ENCODE peak calls at places on chromosome 1, in six cellular contexts. R is body of pancreas; O is CD8-positive, alpha-beta T cell; T is upper lobe of left lung; X is stomach; Y is cardiac muscle cell. U is an unnamed sample.

GRCh38 chr1:79004916-79005315 is 1.6 kb downstream of the ADGRL4 start:
- DNase-seq in R (no peak), O (no peak), T (no peak), X (no peak), Y (peak; percentile 52), U (no peak)

GRCh38 chr1:93714350-93714749 is 32.7 kb upstream of the BCAR3 start:
- DNase-seq in R (no peak), O (no peak), T (no peak), X (no peak), Y (no peak), U (no peak)

GRCh38 chr1:198888379-198888778 is 249.5 kb downstream of the PTPRC start:
- DNase-seq in R (no peak), O (no peak), T (no peak), X (no peak), Y (no peak), U (no peak)

GRCh38 chr1:236063919-236064673 is 794 bp downstream of the NID1 start:
- DNase-seq in R (peak; percentile 75), O (no peak), T (peak; percentile 24), X (peak; percentile 64), Y (peak; percentile 83), U (no peak)

GRCh38 chr1:159370855-159371254 is 61.1 kb upstream of the OR10J4 start:
- DNase-seq in R (no peak), O (no peak), T (no peak), X (no peak), Y (no peak), U (no peak)

GRCh38 chr1:187413770-187414169 is 585.0 kb downstream of the PLA2G4A start:
- DNase-seq in R (no peak), O (no peak), T (no peak), X (no peak), Y (peak; percentile 32), U (no peak)

GRCh38 chr1:4754816-4755215 is 100.4 kb downstream of the AJAP1 start:
- DNase-seq in R (no peak), O (no peak), T (no peak), X (no peak), Y (no peak), U (no peak)

GRCh38 chr1:214641214-214641895 is 38.4 kb downstream of the CENPF start:
- DNase-seq in R (no peak), O (no peak), T (no peak), X (no peak), Y (no peak), U (no peak)

GRCh38 chr1:110411173-110411572 is 3.7 kb upstream of the LAMTOR5 start:
- DNase-seq in R (no peak), O (no peak), T (no peak), X (no peak), Y (no peak), U (no peak)

GRCh38 chr1:177872563-177872900 is 97.3 kb downstream of the SEC16B start:
- DNase-seq in R (no peak), O (no peak), T (no peak), X (no peak), Y (no peak), U (no peak)

GRCh38 chr1:203526572-203526971 is 32.6 kb downstream of the OPTC start:
- DNase-seq in R (no peak), O (no peak), T (no peak), X (no peak), Y (no peak), U (no peak)

GRCh38 chr1:92713939-92714338 is 71.0 kb downstream of the EVI5 start:
- DNase-seq in R (no peak), O (no peak), T (no peak), X (no peak), Y (no peak), U (no peak)

GRCh38 chr1:54996869-54997710 is 1.6 kb upstream of the BSND start:
- DNase-seq in R (no peak), O (no peak), T (no peak), X (no peak), Y (peak; percentile 33), U (no peak)

GRCh38 chr1:237042892-237043576 is 1.1 kb downstream of the RYR2 start:
- DNase-seq in R (no peak), O (no peak), T (no peak), X (no peak), Y (peak; percentile 7), U (no peak)

GRCh38 chr1:53562983-53563379 is 103.8 kb downstream of the DMRTB1 start:
- DNase-seq in R (no peak), O (no peak), T (no peak), X (no peak), Y (no peak), U (no peak)

GRCh38 chr1:232627645-232628334 is 2.1 kb downstream of the SIPA1L2 start:
- DNase-seq in R (peak; percentile 36), O (no peak), T (no peak), X (no peak), Y (peak; percentile 25), U (no peak)

GRCh38 chr1:88354256-88354655 is 329.8 kb upstream of the PKN2 start:
- DNase-seq in R (no peak), O (no peak), T (no peak), X (no peak), Y (no peak), U (no peak)

GRCh38 chr1:27966402-27967105 is 6.8 kb downstream of the XKR8 start:
- DNase-seq in R (no peak), O (no peak), T (no peak), X (no peak), Y (no peak), U (no peak)

GRCh38 chr1:7519181-7519860 is 251.8 kb upstream of the VAMP3 start:
- DNase-seq in R (no peak), O (no peak), T (no peak), X (no peak), Y (no peak), U (no peak)

GRCh38 chr1:44433209-44433608 is 28.2 kb downstream of the RNF220 start:
- DNase-seq in R (no peak), O (no peak), T (no peak), X (no peak), Y (no peak), U (no peak)

GRCh38 chr1:157703981-157704380 is 3.4 kb upstream of the FCRL3 start:
- DNase-seq in R (no peak), O (no peak), T (no peak), X (no peak), Y (no peak), U (no peak)

GRCh38 chr1:9035226-9035625 is 9.0 kb upstream of the SLC2A7 start:
- DNase-seq in R (no peak), O (no peak), T (no peak), X (no peak), Y (no peak), U (no peak)
- H3K9me3 ChIP-seq in R (no peaks in the 10 kb centered on the region), O (no peaks in the 10 kb centered on the region), T (peaks cover 16% of the 10 kb centered on the region), X (peaks cover 10% of the 10 kb centered on the region), Y (no peaks in the 10 kb centered on the region), U (no peaks in the 10 kb centered on the region)

DNA sequence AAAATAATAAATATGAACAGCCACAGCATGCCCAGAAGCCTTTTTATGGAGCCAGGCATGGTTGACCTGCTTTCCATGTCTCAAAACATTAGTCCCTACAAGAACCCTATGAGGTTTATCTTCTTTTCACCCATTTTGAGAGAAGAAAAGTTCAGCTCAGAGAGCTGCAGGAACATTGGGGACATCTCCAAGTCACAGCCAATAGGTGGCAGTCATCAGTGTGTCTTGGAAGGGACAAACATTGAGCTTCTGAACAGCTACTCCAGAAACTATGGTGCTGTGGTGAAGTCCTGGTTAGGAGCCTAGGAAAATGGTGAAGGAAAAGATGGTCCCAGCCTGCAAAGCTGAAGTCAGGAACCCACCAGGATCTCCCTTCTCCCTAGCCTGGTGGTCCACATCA is 73.6 kb downstream of the JMJD4 start:
- DNase-seq in R (no peak), O (no peak), T (no peak), X (no peak), Y (no peak), U (no peak)
- H3K9me3 ChIP-seq in R (no peaks in the 10 kb centered on the region), O (peaks cover 74% of the 10 kb centered on the region), T (peaks cover 99% of the 10 kb centered on the region), X (peaks cover 74% of the 10 kb centered on the region), Y (peaks cover 4% of the 10 kb centered on the region), U (peaks cover 42% of the 10 kb centered on the region)

DNA sequence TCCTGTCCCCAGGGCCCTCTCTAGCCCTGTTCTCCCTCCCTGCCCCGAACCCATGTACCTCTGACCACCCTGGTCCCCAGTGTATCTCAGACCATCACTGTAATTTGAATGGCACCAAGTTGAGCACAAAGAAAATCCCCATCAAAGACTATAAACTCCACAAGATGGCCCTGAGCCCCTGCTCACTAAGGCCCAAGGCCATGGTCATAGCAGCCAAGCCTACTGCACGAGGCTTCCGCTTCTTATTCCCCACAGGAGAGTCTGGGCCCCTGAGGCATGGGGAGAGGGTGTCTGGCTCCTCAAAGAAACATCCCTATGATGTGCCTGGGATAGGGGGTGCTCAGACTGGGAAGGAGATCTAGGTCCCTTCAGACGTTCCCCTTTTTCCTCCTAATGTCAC is 4.5 kb downstream of the ZNF683 start:
- DNase-seq in R (no peak), O (no peak), T (no peak), X (no peak), Y (no peak), U (no peak)
- H3K9me3 ChIP-seq in R (no peaks in the 10 kb centered on the region), O (no peaks in the 10 kb centered on the region), T (no peaks in the 10 kb centered on the region), X (no peaks in the 10 kb centered on the region), Y (no peaks in the 10 kb centered on the region), U (no peaks in the 10 kb centered on the region)

GRCh38 chr1:228311091-228311490 is 95.5 kb downstream of the TRIM11 start:
- DNase-seq in R (peak; percentile 7), O (no peak), T (no peak), X (no peak), Y (no peak), U (no peak)

GRCh38 chr1:228308628-228309547 is 97.7 kb downstream of the TRIM11 start:
- DNase-seq in R (peak; percentile 5), O (no peak), T (no peak), X (peak; percentile 14), Y (no peak), U (no peak)

GRCh38 chr1:228308085-228308601 is 98.5 kb downstream of the TRIM11 start:
- DNase-seq in R (peak; percentile 9), O (no peak), T (no peak), X (peak; percentile 21), Y (no peak), U (no peak)

GRCh38 chr1:228310162-228310792 is 96.4 kb downstream of the TRIM11 start:
- DNase-seq in R (no peak), O (no peak), T (no peak), X (no peak), Y (no peak), U (no peak)

DNA sequence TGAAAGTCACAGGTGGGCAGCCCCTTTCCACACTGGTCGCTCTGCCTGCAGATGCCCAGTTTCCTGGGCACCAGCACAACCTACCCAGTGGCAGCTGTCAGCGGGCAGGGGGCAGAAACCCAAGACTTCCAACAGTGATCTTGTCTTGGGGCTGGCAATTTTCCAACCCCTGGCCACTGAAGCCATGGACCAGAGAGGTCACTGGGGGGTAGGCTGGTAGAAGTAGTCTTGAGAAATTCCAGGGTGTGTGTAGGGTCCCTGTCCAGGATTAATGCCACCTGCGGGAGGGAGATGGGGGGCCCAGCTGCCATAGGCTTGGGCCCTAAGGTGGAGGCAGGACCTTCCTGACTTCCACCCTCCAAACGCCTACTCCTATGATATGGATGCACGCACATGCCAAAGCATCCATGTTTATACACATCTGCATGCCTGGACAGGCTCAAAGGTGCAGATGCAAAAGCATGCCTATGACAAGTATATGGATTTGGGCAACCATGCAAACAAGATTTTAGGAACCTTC is 97.0 kb downstream of the TRIM11 start:
- DNase-seq in R (peak; percentile 8), O (no peak), T (no peak), X (peak; percentile 22), Y (no peak), U (peak; percentile 7)
- H3K9me3 ChIP-seq in R (no peaks in the 10 kb centered on the region), O (no peaks in the 10 kb centered on the region), T (peaks cover 23% of the 10 kb centered on the region), X (no peaks in the 10 kb centered on the region), Y (no peaks in the 10 kb centered on the region), U (no peaks in the 10 kb centered on the region)

U was measured in T-helper 17 cell.